ENCODE peak calls at places on chromosomes 3 and 15, in seven cellular contexts. R is pancreas, T is upper lobe of right lung, J is uterus, Z is tibial nerve, X is cardiac muscle cell, Q is kidney epithelial cell. M is an unnamed sample.

GRCh38 chr3:172040078-172040975 is 949 bp downstream of the FNDC3B start:
- DNase-seq in T (peak; percentile 95), Z (peak; percentile 61), J (peak; percentile 86), Q (no peak), R (peak; percentile 89), X (peak; percentile 77), M (peak; percentile 96)

GRCh38 chr15:60966316-60966715 is 262.8 kb downstream of the RORA start:
- DNase-seq in T (no peak), Q (no peak), X (no peak), R (no peak), Z (no peak), J (no peak), M (no peak)

GRCh38 chr3:40042752-40043443 is 233.5 kb downstream of the MYRIP start:
- DNase-seq in T (no peak), J (no peak), Z (no peak), X (no peak), R (no peak), Q (no peak), M (no peak)

GRCh38 chr3:132254076-132254755 is 63.0 kb upstream of the ACP3 start:
- DNase-seq in T (no peak), J (no peak), Z (no peak), X (no peak), Q (no peak), R (no peak), M (no peak)

GRCh38 chr3:42224658-42225421 is 41.1 kb downstream of the CCK start:
- DNase-seq in T (no peak), R (no peak), Z (no peak), X (no peak), J (no peak), Q (no peak), M (no peak)

GRCh38 chr3:99499235-99499798 is 139.1 kb upstream of the COL8A1 start:
- DNase-seq in Z (peak; percentile 49), R (no peak), T (no peak), J (peak; percentile 32), Q (peak; percentile 29), X (peak; percentile 57), M (no peak)

GRCh38 chr3:8423307-8423706 is 78.3 kb upstream of the LMCD1 start:
- DNase-seq in T (no peak), X (no peak), R (no peak), Z (no peak), Q (no peak), J (no peak), M (no peak)

GRCh38 chr3:35654471-35654870 is 15.1 kb downstream of the ARPP21 start:
- DNase-seq in X (no peak), R (no peak), J (no peak), T (no peak), Z (no peak), Q (no peak), M (no peak)

GRCh38 chr15:84620626-84621025 is 19.8 kb downstream of the ZSCAN2 start:
- DNase-seq in T (no peak), X (no peak), Z (no peak), J (no peak), Q (no peak), R (no peak), M (no peak)

GRCh38 chr3:148911173-148911572 is 46.1 kb downstream of the CPA3 start:
- DNase-seq in Q (peak; percentile 7), Z (no peak), T (no peak), X (no peak), J (no peak), R (no peak), M (no peak)

GRCh38 chr15:89646416-89647141 is 8.7 kb downstream of the KIF7 start:
- DNase-seq in T (no peak), Q (no peak), R (no peak), Z (no peak), X (no peak), J (no peak), M (peak; percentile 69)

GRCh38 chr3:50444782-50445181 is 58.7 kb downstream of the CACNA2D2 start:
- DNase-seq in Z (no peak), R (no peak), X (no peak), T (no peak), Q (no peak), J (no peak), M (no peak)

GRCh38 chr15:58498821-58499580 is 67.2 kb downstream of the LIPC start:
- DNase-seq in Z (no peak), R (no peak), X (no peak), T (no peak), J (no peak), Q (peak; percentile 93), M (no peak)

GRCh38 chr15:36784098-36784670 is 204.8 kb downstream of the CDIN1 start:
- DNase-seq in X (no peak), Q (no peak), J (no peak), R (no peak), Z (no peak), T (no peak), M (no peak)

GRCh38 chr15:89149501-89150101 is 61.3 kb downstream of the ABHD2 start:
- DNase-seq in Q (no peak), J (no peak), Z (no peak), R (no peak), X (no peak), T (no peak), M (peak; percentile 72)

GRCh38 chr3:196518999-196519737 is 4.0 kb upstream of the SMCO1 start:
- DNase-seq in T (no peak), J (no peak), Z (peak; percentile 72), Q (no peak), R (peak; percentile 19), X (peak; percentile 55), M (no peak)

GRCh38 chr3:133944641-133945441 is 49.2 kb upstream of the RAB6B start:
- DNase-seq in Q (peak; percentile 42), J (no peak), Z (peak; percentile 29), R (no peak), T (no peak), X (no peak), M (no peak)

GRCh38 chr3:194333212-194333980 is 17.7 kb downstream of the CPN2 start:
- DNase-seq in T (peak; percentile 94), X (peak; percentile 90), Q (no peak), Z (peak; percentile 89), R (peak; percentile 77), J (peak; percentile 89), M (peak; percentile 96)

GRCh38 chr3:152403632-152404066 is 134.9 kb downstream of the MBNL1 start:
- DNase-seq in Z (peak; percentile 80), R (no peak), X (peak; percentile 52), Q (no peak), J (no peak), T (peak; percentile 68), M (no peak)

GRCh38 chr15:95017950-95018349 is 786.6 kb downstream of the MCTP2 start:
- DNase-seq in R (peak; percentile 9), J (peak; percentile 21), T (no peak), Q (peak; percentile 23), X (peak; percentile 57), Z (peak; percentile 53), M (peak; percentile 34)

GRCh38 chr3:52268036-52268435 is 10.4 kb downstream of the WDR82 start:
- DNase-seq in J (no peak), Z (no peak), Q (no peak), R (no peak), T (no peak), X (no peak), M (no peak)

GRCh38 chr3:122563717-122564025 is 429 bp downstream of the PARP9 start:
- DNase-seq in T (no peak), J (peak; percentile 23), X (no peak), Q (no peak), R (no peak), Z (peak; percentile 11), M (no peak)
- H3K4me3 ChIP-seq in T (peak overlapping the region; percentile 86), J (peak overlapping the region; percentile 77), X (no peak overlapping the region), Q (peak overlapping the region; percentile 80), R (peak overlapping the region; percentile 78), Z (peak overlapping the region; percentile 87), M (peak overlapping the region; percentile 69)

GRCh38 chr3:47370887-47371697 is 9.7 kb upstream of the PTPN23 start:
- DNase-seq in Q (no peak), J (no peak), R (no peak), X (peak; percentile 16), T (no peak), Z (no peak), M (peak; percentile 42)
- TF ChIP-seq CTCF in Q (peak; percentile 27), J (no peak), R (no peak), X (peak; percentile 12), T (peak; percentile 50), Z (no peak), M (peak; percentile 53)

GRCh38 chr15:43471975-43472374 is 21.0 kb downstream of the TP53BP1 start:
- DNase-seq in Z (no peak), T (no peak), J (no peak), X (no peak), R (no peak), Q (no peak), M (no peak)
- H3K36me3 ChIP-seq in Z (peaks cover 3% of the 10 kb centered on the region), T (peaks cover 85% of the 10 kb centered on the region), J (no peaks in the 10 kb centered on the region), X (peaks cover 70% of the 10 kb centered on the region), R (peaks cover 47% of the 10 kb centered on the region), Q (no peaks in the 10 kb centered on the region), M (peaks cover 91% of the 10 kb centered on the region)

GRCh38 chr3:188049890-188050530 is 103.9 kb upstream of the LPP start:
- DNase-seq in Q (no peak), Z (no peak), T (no peak), J (no peak), R (no peak), X (no peak), M (no peak)

GRCh38 chr3:188053710-188054379 is 100.1 kb upstream of the LPP start:
- DNase-seq in R (no peak), Q (no peak), Z (no peak), X (no peak), J (no peak), T (no peak), M (no peak)

GRCh38 chr3:188052229-188052965 is 101.6 kb upstream of the LPP start:
- DNase-seq in Q (no peak), J (peak; percentile 94), R (peak; percentile 44), T (peak; percentile 66), Z (peak; percentile 82), X (peak; percentile 36), M (peak; percentile 37)

GRCh38 chr3:188052966-188053340 is 101.0 kb upstream of the LPP start:
- DNase-seq in Q (no peak), R (no peak), X (no peak), J (no peak), Z (no peak), T (no peak), M (no peak)

GRCh38 chr3:188051801-188052228 is 102.1 kb upstream of the LPP start:
- DNase-seq in Q (no peak), X (no peak), Z (peak; percentile 59), R (no peak), T (no peak), J (peak; percentile 82), M (no peak)
- H3K4me3 ChIP-seq in Q (no peak overlapping the region), X (no peak overlapping the region), Z (peak overlapping the region; percentile 28), R (no peak overlapping the region), T (no peak overlapping the region), J (no peak overlapping the region), M (no peak overlapping the region)

M was measured in upper lobe of left lung.